ENCODE peak calls at places on chromosome 19, in seven cellular contexts. Z is stimulated activated CD8-positive, alpha-beta memory T cell treated with anti-CD3 and anti-CD28 coated beads, Interleukin-7, amount 100 ng/mL, for 48 hours; U is caudate nucleus; T is T-helper 1 cell; L is activated CD4-positive, alpha-beta T cell treated with anti-CD3 and anti-CD28 coated beads, Interleukin-2, amount 10 ng/mL, durations not matched to agents 7 days and 5 days; X is hypothalamus; Q is NAMALWA. V is an unnamed sample.

GRCh38 chr19:46221152-46221551 is 8.4 kb upstream of the IGFL1 start:
- DNase-seq in U (no peak), L (no peak), Q (no peak), T (no peak), Z (no peak), X (no peak), V (no peak)

GRCh38 chr19:32199501-32200040 is 145.8 kb upstream of the ZNF507 start:
- DNase-seq in U (no peak), X (no peak), Z (no peak), T (no peak), Q (no peak), L (no peak), V (no peak)

GRCh38 chr19:38388310-38389100 is at the start of gene SPRED3:
- DNase-seq in Q (no peak), Z (no peak), L (no peak), T (no peak), X (peak; percentile 54), U (no peak), V (peak; percentile 67)

GRCh38 chr19:11849264-11849615 is 714 bp downstream of the ZNF439 start:
- DNase-seq in L (peak; percentile 10), X (no peak), Z (no peak), Q (peak; percentile 83), U (no peak), T (no peak), V (no peak)

GRCh38 chr19:42023121-42023942 is 29.3 kb upstream of the ATP1A3 start:
- DNase-seq in U (no peak), X (no peak), Z (peak; percentile 15), T (no peak), Q (peak; percentile 73), L (peak; percentile 13), V (peak; percentile 38)

GRCh38 chr19:4061178-4061682 is 5.5 kb downstream of the ZBTB7A start:
- DNase-seq in Z (no peak), Q (no peak), U (no peak), X (peak; percentile 30), T (peak; percentile 36), L (no peak), V (no peak)

GRCh38 chr19:44212865-44213346 is 574 bp downstream of the ZNF227 start:
- DNase-seq in X (no peak), T (no peak), Q (no peak), U (no peak), L (no peak), Z (no peak), V (peak; percentile 71)

GRCh38 chr19:48656840-48657474 is 11.0 kb upstream of the CA11 start:
- DNase-seq in T (no peak), Q (no peak), U (no peak), L (no peak), Z (no peak), X (no peak), V (peak; percentile 94)

GRCh38 chr19:34364830-34365462 is at the start of gene GPI:
- DNase-seq in U (peak; percentile 34), X (peak; percentile 48), L (peak; percentile 66), T (peak; percentile 67), Q (peak; percentile 65), Z (peak; percentile 43), V (peak; percentile 59)

GRCh38 chr19:18794692-18795091 is 3.6 kb upstream of the COMP start:
- DNase-seq in X (no peak), U (no peak), Z (no peak), T (no peak), L (no peak), Q (no peak), V (no peak)

GRCh38 chr19:611506-611869 is 21.8 kb downstream of the HCN2 start:
- DNase-seq in Z (peak; percentile 85), T (peak; percentile 27), X (no peak), U (no peak), Q (no peak), L (peak; percentile 26), V (peak; percentile 98)

GRCh38 chr19:4851551-4852290 is 15.7 kb downstream of the PLIN3 start:
- DNase-seq in T (peak; percentile 61), U (no peak), Q (peak; percentile 82), Z (peak; percentile 56), L (peak; percentile 77), X (peak; percentile 67), V (peak; percentile 67)

GRCh38 chr19:54302252-54302651 is 10.7 kb downstream of the LILRA5 start:
- DNase-seq in T (no peak), Q (no peak), X (no peak), U (no peak), Z (no peak), L (no peak), V (no peak)

GRCh38 chr19:6271721-6272410 is 7.9 kb downstream of the MLLT1 start:
- DNase-seq in Z (no peak), Q (no peak), T (no peak), U (no peak), L (no peak), X (peak; percentile 71), V (peak; percentile 54)

GRCh38 chr19:31284621-31285020 is 64.6 kb downstream of the TSHZ3 start:
- DNase-seq in L (no peak), X (no peak), T (no peak), Q (no peak), U (no peak), Z (no peak), V (no peak)

GRCh38 chr19:13881692-13882418 is 4.9 kb downstream of the NANOS3 start:
- DNase-seq in Z (no peak), X (peak; percentile 32), U (no peak), Q (peak; percentile 41), T (peak; percentile 25), L (peak; percentile 55), V (peak; percentile 48)

GRCh38 chr19:21130097-21130775 is 11.6 kb upstream of the ZNF431 start:
- DNase-seq in Z (no peak), X (no peak), T (no peak), U (no peak), L (no peak), Q (no peak), V (no peak)

GRCh38 chr19:30146346-30146745 is 204.3 kb downstream of the URI1 start:
- DNase-seq in L (no peak), Q (no peak), Z (no peak), T (no peak), X (no peak), U (no peak), V (no peak)

GRCh38 chr19:15331419-15332310 is 674 bp downstream of the BRD4 start:
- DNase-seq in X (peak; percentile 47), Z (no peak), L (peak; percentile 61), T (peak; percentile 66), U (peak; percentile 34), Q (peak; percentile 63), V (peak; percentile 64)

GRCh38 chr19:2524840-2525723 is 49.2 kb downstream of the GADD45B start:
- DNase-seq in T (no peak), Z (no peak), X (peak; percentile 39), U (no peak), L (no peak), Q (no peak), V (peak; percentile 89)

GRCh38 chr19:33887891-33888290 is 91.2 kb downstream of the KCTD15 start:
- DNase-seq in L (no peak), Q (no peak), X (peak; percentile 31), Z (no peak), U (peak; percentile 31), T (no peak), V (no peak)

GRCh38 chr19:43525836-43526771 is 897 bp downstream of the ETHE1 start:
- DNase-seq in U (no peak), T (no peak), Q (no peak), Z (no peak), L (peak; percentile 35), X (peak; percentile 31), V (peak; percentile 50)

V was measured in ELR.